ENCODE peak calls at places on chromosomes 1 and 21, in ten cellular contexts. B is renal cortical epithelial cell; C is HEK293T; P is AG04450; E is globus pallidus; R is stimulated activated CD8-positive, alpha-beta memory T cell treated with anti-CD3 and anti-CD28 coated beads, Interleukin-7, amount 100 ng/mL, for 24 hours; O is NCI-H2081; G is mucosa of gallbladder; L is NCI-H774; S is astrocyte of the spinal cord. V is an unnamed sample.

GRCh38 chr1:96364576-96364975 is 357.0 kb upstream of the PTBP2 start:
- DNase-seq in B (no peak), C (no peak), P (no peak), E (no peak), R (no peak), O (no peak), G (no peak), L (no peak), S (peak), V (no peak)

GRCh38 chr1:63914706-63915105 is 140.9 kb downstream of the ROR1 start:
- DNase-seq in B (no peak), C (no peak), P (no peak), E (no peak), R (no peak), O (no peak), G (no peak), L (no peak), S (no peak), V (no peak)

GRCh38 chr1:35748326-35748725 is 21.5 kb downstream of the CLSPN start:
- DNase-seq in B (peak), C (no peak), P (no peak), E (no peak), R (no peak), O (no peak), G (no peak), L (no peak), S (no peak), V (no peak)

GRCh38 chr1:66402194-66402593 is 131.8 kb upstream of the SGIP1 start:
- DNase-seq in B (no peak), C (no peak), P (no peak), E (peak), R (no peak), O (no peak), G (peak), L (no peak), S (no peak), V (no peak)

GRCh38 chr21:45630066-45630694 is 13.3 kb upstream of the PCBP3 start:
- DNase-seq in B (no peak), C (no peak), P (no peak), E (no peak), R (no peak), O (no peak), G (no peak), L (no peak), S (no peak), V (no peak)

GRCh38 chr1:1914101-1914811 is 804 bp upstream of the CALML6 start:
- DNase-seq in B (no peak), C (no peak), P (no peak), E (no peak), R (no peak), O (no peak), G (no peak), L (no peak), S (no peak), V (no peak)

GRCh38 chr1:183124259-183124658 is 61.8 kb upstream of the LAMC2 start:
- DNase-seq in B (no peak), C (no peak), P (no peak), E (no peak), R (no peak), O (no peak), G (no peak), L (no peak), S (no peak), V (no peak)

GRCh38 chr1:114024049-114024448 is 44.8 kb downstream of the OLFML3 start:
- DNase-seq in B (no peak), C (peak), P (no peak), E (no peak), R (no peak), O (no peak), G (no peak), L (no peak), S (peak), V (no peak)

GRCh38 chr1:63612971-63613370 is 19.8 kb downstream of the PGM1 start:
- DNase-seq in B (no peak), C (no peak), P (no peak), E (no peak), R (no peak), O (no peak), G (no peak), L (no peak), S (no peak), V (no peak)

GRCh38 chr1:2548068-2548589 is 8.0 kb upstream of the TNFRSF14 start:
- DNase-seq in B (peak), C (peak), P (no peak), E (peak), R (no peak), O (peak), G (peak), L (peak), S (peak), V (no peak)

GRCh38 chr1:219461891-219462528 is 150.9 kb downstream of the ZC3H11B start:
- DNase-seq in B (no peak), C (no peak), P (no peak), E (no peak), R (no peak), O (no peak), G (no peak), L (no peak), S (no peak), V (no peak)

GRCh38 chr1:200837931-200838571 is 34.7 kb upstream of the GPR25 start:
- DNase-seq in B (peak), C (no peak), P (no peak), E (peak), R (no peak), O (no peak), G (no peak), L (no peak), S (peak), V (peak)

GRCh38 chr1:173638043-173639021 is 3.2 kb downstream of the TEX50 start:
- DNase-seq in B (no peak), C (no peak), P (no peak), E (no peak), R (no peak), O (no peak), G (no peak), L (no peak), S (no peak), V (no peak)

GRCh38 chr1:205563927-205564441 is 59.5 kb downstream of the CDK18 start:
- DNase-seq in B (peak), C (no peak), P (no peak), E (no peak), R (no peak), O (no peak), G (no peak), L (no peak), S (no peak), V (no peak)

GRCh38 chr1:44031900-44032817 is 897 bp upstream of the SLC6A9 start:
- DNase-seq in B (no peak), C (no peak), P (no peak), E (no peak), R (no peak), O (no peak), G (no peak), L (no peak), S (no peak), V (no peak)